ENCODE peak calls at places on chromosomes 3 and 15, in seven cellular contexts. O, R, V, A, T, I and G are unnamed samples.
A peak's percentile ranks its signal among the peaks of the same experiment; 100 is the strongest.

GRCh38 chr3:143650827-143651226 is 197.4 kb downstream of the SLC9A9 start:
- DNase-seq in V (no peak), T (no peak), R (no peak), A (no peak), O (no peak), I (no peak), G (no peak)

GRCh38 chr3:42663581-42664442 is 10.3 kb downstream of the ZBTB47 start:
- DNase-seq in O (no peak), R (no peak), I (no peak), V (no peak), T (no peak), A (peak; percentile 88), G (no peak)

GRCh38 chr3:7172996-7173395 is 312.1 kb downstream of the GRM7 start:
- DNase-seq in I (no peak), A (no peak), V (no peak), O (no peak), T (no peak), R (no peak), G (no peak)

GRCh38 chr15:28167042-28167441 is 67.9 kb upstream of the OCA2 start:
- DNase-seq in I (no peak), A (no peak), V (peak; percentile 32), O (no peak), R (no peak), T (no peak), G (no peak)

GRCh38 chr3:81554348-81554747 is 207.1 kb downstream of the GBE1 start:
- DNase-seq in V (peak; percentile 54), A (no peak), O (peak; percentile 5), I (no peak), T (no peak), R (peak; percentile 47), G (no peak)

GRCh38 chr15:78004919-78005634 is 72.4 kb downstream of the TBC1D2B start:
- DNase-seq in I (no peak), T (peak; percentile 85), O (peak; percentile 74), R (peak; percentile 92), A (no peak), V (peak; percentile 94), G (peak; percentile 85)

GRCh38 chr3:151283907-151284461 is 5.6 kb upstream of the P2RY14 start:
- DNase-seq in O (peak; percentile 17), T (peak; percentile 50), I (no peak), A (no peak), R (peak; percentile 27), V (peak; percentile 86), G (peak; percentile 23)

GRCh38 chr3:29618395-29619291 is 337.8 kb downstream of the RBMS3 start:
- DNase-seq in R (peak; percentile 31), A (no peak), I (no peak), T (no peak), V (peak; percentile 69), O (peak; percentile 8), G (peak; percentile 25)

GRCh38 chr3:12399226-12399625 is 85.1 kb upstream of the TSEN2 start:
- DNase-seq in R (no peak), V (no peak), A (no peak), O (no peak), I (no peak), T (no peak), G (no peak)

GRCh38 chr3:174002543-174002942 is 605.0 kb downstream of the NLGN1 start:
- DNase-seq in O (peak; percentile 26), R (peak; percentile 30), T (no peak), A (no peak), V (peak; percentile 1), I (no peak), G (no peak)

GRCh38 chr15:76514292-76514691 is 177.7 kb downstream of the ISL2 start:
- DNase-seq in R (no peak), O (no peak), A (no peak), V (no peak), I (peak; percentile 85), T (no peak), G (no peak)

GRCh38 chr3:179806177-179806576 is 153.3 kb downstream of the USP13 start:
- DNase-seq in R (peak; percentile 49), V (peak; percentile 34), T (no peak), O (no peak), A (no peak), I (no peak), G (no peak)

GRCh38 chr3:87855626-87856025 is 203.2 kb downstream of the CGGBP1 start:
- DNase-seq in T (no peak), V (peak; percentile 19), O (peak; percentile 39), A (no peak), R (peak; percentile 91), I (no peak), G (no peak)

GRCh38 chr3:87855211-87855610 is 203.6 kb downstream of the CGGBP1 start:
- DNase-seq in A (no peak), V (no peak), T (no peak), R (no peak), O (no peak), I (no peak), G (no peak)

DNA sequence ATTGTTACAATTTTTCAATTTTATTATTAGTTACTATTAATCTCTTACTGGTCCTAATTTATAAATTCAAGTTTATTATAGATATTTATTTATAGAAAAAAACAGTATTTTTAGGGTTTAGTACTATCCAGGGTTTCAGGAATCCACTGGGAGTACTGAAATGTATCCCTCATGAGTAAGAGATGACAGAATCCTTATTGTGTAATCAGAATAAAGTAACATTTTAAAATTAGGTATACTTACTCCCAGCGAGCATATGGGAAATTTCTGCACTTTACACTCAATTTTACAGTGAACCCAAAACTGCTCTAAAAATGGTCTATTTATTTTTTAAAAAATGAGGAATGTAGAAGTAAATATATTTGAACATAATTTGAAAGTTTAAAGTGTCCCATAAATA is 202.7 kb downstream of the CGGBP1 start:
- DNase-seq in I (no peak), O (no peak), T (no peak), R (peak; percentile 75), V (peak; percentile 1), A (no peak), G (no peak)
- H3K27me3 ChIP-seq in I (no peaks in the 10 kb centered on the region), O (no peaks in the 10 kb centered on the region), T (no peaks in the 10 kb centered on the region), R (no peaks in the 10 kb centered on the region), V (no peaks in the 10 kb centered on the region), A (no peaks in the 10 kb centered on the region), G (no peaks in the 10 kb centered on the region)

DNA sequence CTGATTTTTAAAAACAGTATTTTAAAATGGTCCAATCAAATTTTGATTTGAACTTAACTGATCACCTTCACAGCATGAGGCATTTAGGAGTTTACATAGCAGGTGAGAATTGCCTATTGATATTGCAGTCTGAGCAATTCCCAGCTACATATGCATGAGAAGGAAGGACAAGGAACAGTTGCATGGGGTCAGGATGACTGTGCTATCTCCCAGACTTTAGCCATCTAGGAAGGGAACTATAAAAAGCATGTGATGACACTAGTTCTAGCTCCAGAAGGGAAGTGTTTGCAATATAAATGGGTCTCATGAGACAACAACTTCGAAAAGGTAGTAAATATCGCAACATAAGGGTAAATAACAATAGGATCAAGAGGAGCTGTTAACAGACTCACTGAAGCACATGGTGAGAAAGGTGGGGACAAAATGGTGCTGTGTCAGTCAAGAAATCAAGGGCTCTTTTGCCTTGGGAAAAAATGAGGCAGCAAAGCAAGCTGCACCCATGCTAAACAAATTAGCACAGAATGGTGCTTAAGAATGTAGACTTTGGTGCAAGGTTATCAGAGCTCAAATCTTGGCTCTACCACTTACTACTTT is 90.4 kb upstream of the SLC2A2 start:
- DNase-seq in T (no peak), V (no peak), I (no peak), O (no peak), A (no peak), R (no peak), G (no peak)
- H3K4me3 ChIP-seq in T (no peak overlapping the region), V (no peak overlapping the region), I (no peak overlapping the region), O (no peak overlapping the region), A (no peak overlapping the region), R (no peak overlapping the region), G (no peak overlapping the region)

GRCh38 chr15:45030743-45031142 is 7.7 kb downstream of the SORD start:
- DNase-seq in O (no peak), T (no peak), A (no peak), V (no peak), R (no peak), I (no peak), G (no peak)
- H3K9me3 ChIP-seq in O (no peaks in the 10 kb centered on the region), T (no peaks in the 10 kb centered on the region), A (no peaks in the 10 kb centered on the region), V (no peaks in the 10 kb centered on the region), R (no peaks in the 10 kb centered on the region), I (no peaks in the 10 kb centered on the region), G (no peaks in the 10 kb centered on the region)

DNA sequence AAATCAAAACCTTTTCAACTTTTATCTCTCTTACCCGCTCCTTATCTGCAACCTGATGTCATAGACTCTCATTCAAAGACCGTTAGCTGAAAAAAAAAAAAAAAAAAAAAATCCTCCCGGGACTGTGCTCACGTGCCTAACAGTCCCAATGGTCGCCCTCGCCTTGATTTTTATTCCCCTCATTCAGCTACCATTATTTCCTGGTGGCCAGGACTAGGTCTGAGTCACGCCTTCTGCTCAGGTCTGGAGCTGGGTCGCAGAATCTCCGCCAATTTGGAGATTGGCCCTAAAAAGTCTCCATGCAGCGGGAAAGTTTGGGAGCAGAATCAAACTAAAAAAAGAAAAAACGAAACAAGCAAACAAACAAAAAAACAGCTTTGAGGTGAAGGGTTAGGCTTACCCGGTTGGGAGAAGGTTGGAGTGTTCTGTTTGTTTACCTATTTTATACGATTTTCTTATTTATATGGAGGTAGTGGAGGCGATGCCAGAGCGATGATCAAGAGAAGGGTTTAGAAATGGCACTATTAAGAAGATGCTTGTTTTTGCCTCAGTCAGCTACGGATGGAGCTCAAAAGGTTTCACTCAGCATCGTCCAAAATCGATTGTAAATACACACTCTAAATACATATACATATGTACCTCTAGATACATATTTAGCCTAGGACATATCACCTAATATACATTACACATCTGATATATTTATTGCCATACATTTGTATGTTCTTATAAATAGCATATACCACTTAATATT is 51.1 kb downstream of the ZIC4 start:
- DNase-seq in I (no peak), R (no peak), A (no peak), T (no peak), O (no peak), V (no peak), G (no peak)
- H3K27me3 ChIP-seq in I (peaks cover 51% of the 10 kb centered on the region), R (peaks cover 67% of the 10 kb centered on the region), A (peaks cover 65% of the 10 kb centered on the region), T (peaks cover 81% of the 10 kb centered on the region), O (peaks cover 78% of the 10 kb centered on the region), V (peaks cover 100% of the 10 kb centered on the region), G (no peaks in the 10 kb centered on the region)